ENCODE peak calls at places on chromosomes 4 and X, in four cellular contexts. L is foreskin keratinocyte, H is HS-5, B is fibroblast of the aortic adventitia. P is an unnamed sample.

GRCh38 chrX:480861-481417 is 94.2 kb upstream of the PPP2R3B start:
- DNase-seq in L (no peak), H (no peak), B (no peak), P (no peak)

GRCh38 chr4:156948133-156948532 is 23.5 kb downstream of the PDGFC start:
- DNase-seq in L (no peak), H (no peak), B (no peak), P (no peak)

GRCh38 chrX:56790778-56791177 is 61.7 kb downstream of the NBDY start:
- DNase-seq in L (no peak), H (no peak), B (no peak), P (no peak)

GRCh38 chr4:148238797-148239196 is 203.4 kb downstream of the NR3C2 start:
- DNase-seq in L (no peak), H (no peak), B (no peak), P (no peak)

GRCh38 chr4:21544410-21544809 is 404.2 kb downstream of the KCNIP4 start:
- DNase-seq in L (no peak), H (no peak), B (no peak), P (no peak)

GRCh38 chrX:63128509-63128908 is 222.6 kb downstream of the SPIN4 start:
- DNase-seq in L (peak; percentile 0), H (no peak), B (peak; percentile 1), P (no peak)

GRCh38 chr4:140675599-140676231 is 80.5 kb downstream of the TBC1D9 start:
- DNase-seq in L (no peak), H (no peak), B (no peak), P (no peak)

GRCh38 chrX:310621-311155 is 7.9 kb downstream of the GTPBP6 start:
- DNase-seq in L (no peak), H (no peak), B (no peak), P (no peak)

GRCh38 chr4:123037809-123038208 is 115.4 kb upstream of the NUDT6 start:
- DNase-seq in L (peak; percentile 32), H (no peak), B (peak; percentile 53), P (peak; percentile 39)

GRCh38 chr4:118727360-118727759 is 42.2 kb downstream of the METTL14 start:
- DNase-seq in L (no peak), H (no peak), B (no peak), P (no peak)

GRCh38 chr4:72997409-72997808 is 72.1 kb downstream of the COX18 start:
- DNase-seq in L (peak; percentile 85), H (no peak), B (peak; percentile 13), P (no peak)

GRCh38 chr4:53943345-53944085 is 120.9 kb downstream of the CHIC2 start:
- DNase-seq in L (peak; percentile 88), H (peak; percentile 73), B (peak; percentile 85), P (no peak)

GRCh38 chrX:69285401-69285871 is 120.2 kb upstream of the PJA1 start:
- DNase-seq in L (peak; percentile 24), H (no peak), B (peak; percentile 34), P (no peak)

GRCh38 chr4:168502886-168503285 is 6.0 kb downstream of the PALLD start:
- DNase-seq in L (no peak), H (no peak), B (no peak), P (no peak)

GRCh38 chr4:124053872-124054538 is 657.4 kb downstream of the SPRY1 start:
- DNase-seq in L (no peak), H (no peak), B (no peak), P (no peak)

GRCh38 chrX:79259073-79259689 is 108.0 kb downstream of the ITM2A start:
- DNase-seq in L (no peak), H (no peak), B (no peak), P (no peak)

GRCh38 chrX:1614927-1615326 is at the start of gene ASMT:
- DNase-seq in L (no peak), H (no peak), B (no peak), P (no peak)

GRCh38 chr4:98641906-98642668 is 16.3 kb downstream of the TSPAN5 start:
- DNase-seq in L (no peak), H (no peak), B (peak; percentile 32), P (no peak)

GRCh38 chr4:74441744-74442143 is 3.2 kb upstream of the AREG start:
- DNase-seq in L (peak; percentile 60), H (peak; percentile 51), B (no peak), P (no peak)

GRCh38 chr4:52813546-52813945 is 48.6 kb upstream of the RASL11B start:
- DNase-seq in L (no peak), H (no peak), B (no peak), P (no peak)

GRCh38 chr4:151955721-151956340 is 195.0 kb upstream of the GATB start:
- DNase-seq in L (no peak), H (no peak), B (peak; percentile 68), P (no peak)

P was measured in BJ.